ENCODE peak calls at places on chromosomes 6 and 20, in seven cellular contexts. K, U, R, B, F, Z and N are unnamed samples.

GRCh38 chr20:52230406-52230805 is 38.8 kb upstream of the ZFP64 start:
- DNase-seq in K (peak), U (peak), R (no peak), B (peak), F (no peak), Z (no peak), N (peak)

GRCh38 chr20:48912065-48912464 is 9.4 kb upstream of the ARFGEF2 start:
- DNase-seq in K (no peak), U (no peak), R (peak), B (no peak), F (no peak), Z (no peak), N (no peak)

GRCh38 chr6:11805259-11806053 is 26.9 kb upstream of the ADTRP start:
- DNase-seq in K (no peak), U (no peak), R (no peak), B (no peak), F (no peak), Z (no peak), N (no peak)

GRCh38 chr6:39361657-39362486 is 39.4 kb upstream of the KCNK16 start:
- DNase-seq in K (peak), U (peak), R (no peak), B (peak), F (peak), Z (peak), N (peak)

GRCh38 chr6:90107721-90108364 is 188.8 kb downstream of the BACH2 start:
- DNase-seq in K (no peak), U (no peak), R (peak), B (no peak), F (no peak), Z (no peak), N (no peak)

GRCh38 chr6:155913816-155914215 is 458.2 kb upstream of the NOX3 start:
- DNase-seq in K (no peak), U (no peak), R (no peak), B (no peak), F (no peak), Z (no peak), N (no peak)

GRCh38 chr20:21436186-21436585 is 38.9 kb upstream of the NKX2-4 start:
- DNase-seq in K (no peak), U (peak), R (no peak), B (peak), F (no peak), Z (peak), N (peak)

GRCh38 chr6:164523060-164523459 is 786.3 kb downstream of the C6orf118 start:
- DNase-seq in K (no peak), U (no peak), R (no peak), B (no peak), F (no peak), Z (no peak), N (no peak)

GRCh38 chr6:27177454-27178000 is 70.0 kb upstream of the PRSS16 start:
- DNase-seq in K (peak), U (peak), R (peak), B (peak), F (peak), Z (peak), N (peak)

GRCh38 chr6:150179030-150179429 is 36.2 kb downstream of the PPP1R14C start:
- DNase-seq in K (no peak), U (no peak), R (no peak), B (no peak), F (no peak), Z (no peak), N (no peak)

GRCh38 chr6:154460306-154461071 is 50.0 kb downstream of the CNKSR3 start:
- DNase-seq in K (no peak), U (peak), R (no peak), B (peak), F (no peak), Z (peak), N (peak)

GRCh38 chr20:44495802-44496481 is 20.3 kb downstream of the TTPAL start:
- DNase-seq in K (peak), U (peak), R (no peak), B (peak), F (no peak), Z (peak), N (peak)

GRCh38 chr6:34836451-34836850 is 44.6 kb downstream of the BLTP3A start:
- DNase-seq in K (no peak), U (no peak), R (no peak), B (no peak), F (no peak), Z (no peak), N (no peak)
- H3K4me3 ChIP-seq in K (no peak), U (no peak), R (no peak), B (no peak), F (no peak), Z (no peak), N (no peak)

DNA sequence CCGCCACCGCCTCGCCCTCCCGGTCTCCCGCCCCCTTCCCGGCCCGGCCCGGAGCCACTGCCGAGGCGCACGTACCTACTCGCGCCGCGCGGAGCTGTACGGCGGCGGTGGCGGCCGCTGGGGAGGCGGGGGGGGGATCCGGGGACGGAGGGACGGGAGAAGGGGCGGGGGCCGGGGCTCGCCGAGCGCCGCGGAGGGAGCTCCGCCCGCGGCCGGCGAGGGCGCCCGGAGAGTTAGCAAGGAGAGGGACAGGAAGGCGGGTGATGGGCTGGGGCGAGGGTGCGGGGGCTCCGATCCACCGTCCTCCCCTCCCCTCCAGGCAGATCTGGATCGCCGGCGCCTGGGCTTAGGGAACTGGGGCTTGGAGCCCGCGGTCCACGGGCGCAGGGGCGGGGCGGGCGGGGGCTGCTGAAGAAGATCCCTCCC is 548 bp upstream of the TMEM74B start:
- DNase-seq in K (peak), U (no peak), R (no peak), B (no peak), F (no peak), Z (no peak), N (no peak)
- H3K4me3 ChIP-seq in K (peak), U (peak), R (peak), B (peak), F (peak), Z (no peak), N (peak)

DNA sequence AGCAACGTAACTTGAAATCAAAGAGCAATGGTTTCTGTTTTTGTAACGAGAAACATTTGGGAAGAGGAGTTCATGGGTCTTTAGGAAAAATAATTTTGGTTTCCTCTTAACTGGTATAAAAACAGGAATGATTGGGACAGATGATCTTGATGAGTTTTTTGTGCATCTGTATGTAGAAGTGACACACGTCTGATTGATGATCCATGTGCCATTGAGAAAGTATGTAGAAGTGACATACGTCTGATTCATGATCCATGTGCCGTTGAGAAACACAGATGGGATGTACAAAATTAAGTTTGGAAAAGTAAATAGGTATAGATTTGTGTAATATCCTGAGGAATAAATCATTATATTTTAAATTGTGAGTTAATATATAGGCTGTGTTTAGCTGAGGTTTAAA is 2.1 kb downstream of the KIAA1586 start:
- DNase-seq in K (no peak), U (no peak), R (no peak), B (no peak), F (no peak), Z (no peak), N (peak)
- H3K4me3 ChIP-seq in K (peak), U (peak), R (peak), B (no peak), F (no peak), Z (peak), N (peak)

GRCh38 chr6:169803291-169803811 is 51.9 kb downstream of the ERMARD start:
- DNase-seq in K (no peak), U (peak), R (no peak), B (no peak), F (no peak), Z (no peak), N (no peak)

GRCh38 chr6:169801396-169802160 is 50.2 kb downstream of the ERMARD start:
- DNase-seq in K (no peak), U (no peak), R (no peak), B (no peak), F (no peak), Z (no peak), N (no peak)

GRCh38 chr6:169804427-169804826 is 53.0 kb downstream of the ERMARD start:
- DNase-seq in K (no peak), U (no peak), R (no peak), B (no peak), F (no peak), Z (no peak), N (no peak)

GRCh38 chr6:169803816-169804340 is 52.5 kb downstream of the ERMARD start:
- DNase-seq in K (no peak), U (no peak), R (no peak), B (no peak), F (no peak), Z (no peak), N (no peak)

GRCh38 chr6:169802790-169803189 is 51.4 kb downstream of the ERMARD start:
- DNase-seq in K (no peak), U (no peak), R (no peak), B (no peak), F (no peak), Z (no peak), N (no peak)
- H3K4me3 ChIP-seq in K (no peak), U (no peak), R (no peak), B (no peak), F (no peak), Z (no peak), N (no peak)

DNA sequence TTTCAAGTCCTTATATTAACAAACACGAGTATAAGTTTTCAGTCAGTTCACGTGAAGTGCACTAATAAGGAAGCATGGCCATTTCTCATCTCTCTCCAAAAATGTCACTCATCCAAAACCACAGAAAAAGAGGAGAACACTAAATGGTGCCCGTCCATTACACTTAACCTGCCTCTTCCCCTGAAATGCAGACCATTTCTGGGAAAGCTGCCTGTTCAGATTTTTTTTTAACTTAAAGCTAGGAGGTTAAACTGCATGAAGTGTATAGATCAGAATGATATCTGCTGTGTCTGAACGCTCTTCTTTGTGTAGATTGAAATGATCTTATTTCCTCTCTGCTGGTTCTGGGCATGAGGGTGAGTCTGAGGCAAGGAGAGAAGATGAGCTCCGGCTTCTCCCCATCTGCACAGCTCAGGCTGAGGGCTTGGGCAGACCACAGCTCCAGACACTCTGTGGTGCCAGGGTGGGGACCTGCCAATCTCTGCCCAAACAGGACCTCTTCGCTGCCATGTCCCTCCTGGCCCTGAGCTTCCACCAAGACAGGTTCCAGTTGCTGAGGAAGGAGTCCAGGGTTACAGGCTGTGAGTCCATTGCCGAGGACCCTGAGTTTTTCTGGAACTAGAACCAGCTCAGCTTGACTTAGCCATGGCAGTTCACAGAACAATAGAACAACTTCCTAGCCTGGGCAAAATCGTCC is 90.7 kb downstream of the TCP11 start:
- DNase-seq in K (no peak), U (no peak), R (no peak), B (no peak), F (no peak), Z (no peak), N (no peak)
- H3K4me3 ChIP-seq in K (no peak), U (no peak), R (no peak), B (no peak), F (no peak), Z (no peak), N (no peak)

GRCh38 chr6:7974553-7974931 is 64.0 kb upstream of the TXNDC5 start:
- DNase-seq in K (no peak), U (no peak), R (no peak), B (no peak), F (no peak), Z (no peak), N (no peak)

GRCh38 chr6:7973603-7974002 is 63.0 kb upstream of the TXNDC5 start:
- DNase-seq in K (no peak), U (no peak), R (no peak), B (no peak), F (no peak), Z (no peak), N (no peak)

GRCh38 chr6:7975764-7976146 is 65.2 kb upstream of the TXNDC5 start:
- DNase-seq in K (peak), U (peak), R (no peak), B (peak), F (no peak), Z (no peak), N (peak)

GRCh38 chr6:7976485-7977010 is 66.0 kb upstream of the TXNDC5 start:
- DNase-seq in K (no peak), U (no peak), R (no peak), B (no peak), F (no peak), Z (no peak), N (no peak)

DNA sequence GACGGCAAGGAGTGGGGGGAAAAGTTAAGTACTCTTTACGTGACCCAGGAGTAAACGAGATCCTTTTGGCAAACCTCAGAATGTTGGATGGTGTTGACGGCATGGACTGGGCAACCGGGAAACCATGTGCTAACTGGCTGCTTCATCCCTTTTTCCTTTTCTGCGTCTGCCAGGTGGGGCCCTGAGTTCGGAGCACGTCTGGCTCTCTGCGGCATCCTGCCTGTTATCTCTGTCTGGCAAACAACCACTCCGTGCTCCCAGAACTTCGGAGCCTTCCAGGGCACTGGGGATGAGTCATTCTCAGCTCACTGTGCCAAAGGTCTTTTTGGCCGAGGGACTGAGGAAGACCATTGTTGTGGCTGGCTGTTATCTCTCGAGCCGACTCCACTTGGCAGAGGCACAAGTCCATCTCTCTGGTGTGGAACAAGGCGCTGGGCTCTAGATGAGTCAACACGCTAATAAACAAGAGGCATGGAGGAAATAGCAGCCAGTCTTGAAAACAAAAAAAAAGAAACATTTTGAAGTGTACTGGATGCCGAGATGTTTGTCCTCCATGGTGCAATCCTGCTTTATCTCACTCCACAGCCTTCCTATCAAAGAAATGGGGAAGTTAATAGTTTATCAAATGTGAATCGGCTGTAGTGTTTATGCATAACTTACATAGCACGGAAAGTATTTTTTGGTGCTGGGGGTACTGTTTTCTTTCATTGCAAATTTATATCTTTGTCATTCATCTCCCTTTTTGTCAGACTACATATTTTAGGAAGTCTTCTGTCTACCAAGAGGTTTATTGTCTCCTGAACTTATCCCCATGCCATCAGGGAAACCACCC is 64.6 kb upstream of the TXNDC5 start:
- DNase-seq in K (peak), U (peak), R (no peak), B (peak), F (peak), Z (peak), N (peak)
- H3K4me3 ChIP-seq in K (no peak), U (no peak), R (no peak), B (peak), F (no peak), Z (peak), N (peak)